ENCODE peak calls at places on chromosomes 7 and 10, in six cellular contexts. A, R, W, F, S and U are unnamed samples.

GRCh38 chr10:30701471-30702173 is 72.1 kb upstream of the LYZL2 start:
- DNase-seq in A (peak; percentile 68), R (peak; percentile 33), W (no peak), F (no peak), S (no peak), U (peak; percentile 50)

GRCh38 chr10:78588194-78588811 is 480.5 kb upstream of the ZMIZ1 start:
- DNase-seq in A (no peak), R (no peak), W (no peak), F (no peak), S (no peak), U (no peak)

GRCh38 chr7:128940494-128941322 is 3.0 kb downstream of the IRF5 start:
- DNase-seq in A (no peak), R (no peak), W (no peak), F (peak; percentile 88), S (no peak), U (no peak)

GRCh38 chr10:127872871-127873600 is 19.7 kb downstream of the CLRN3 start:
- DNase-seq in A (no peak), R (peak; percentile 81), W (no peak), F (no peak), S (no peak), U (no peak)

GRCh38 chr10:125062244-125063208 is 97.8 kb downstream of the CTBP2 start:
- DNase-seq in A (no peak), R (no peak), W (no peak), F (peak; percentile 82), S (no peak), U (no peak)

GRCh38 chr10:124602121-124602561 is 140.5 kb downstream of the LHPP start:
- DNase-seq in A (no peak), R (no peak), W (no peak), F (peak; percentile 58), S (no peak), U (no peak)

GRCh38 chr10:77837248-77837924 is 89.2 kb downstream of the DLG5 start:
- DNase-seq in A (peak; percentile 62), R (no peak), W (no peak), F (peak; percentile 63), S (no peak), U (no peak)

GRCh38 chr10:17169807-17170206 is 31.7 kb downstream of the TRDMT1 start:
- DNase-seq in A (no peak), R (no peak), W (no peak), F (no peak), S (no peak), U (no peak)

GRCh38 chr10:14056545-14057332 is 274.0 kb downstream of the FRMD4A start:
- DNase-seq in A (no peak), R (no peak), W (no peak), F (no peak), S (no peak), U (no peak)

GRCh38 chr10:80200259-80200658 is 5.1 kb downstream of the ANXA11 start:
- DNase-seq in A (no peak), R (no peak), W (no peak), F (no peak), S (no peak), U (no peak)

GRCh38 chr10:110508806-110509544 is 11.3 kb downstream of the DUSP5 start:
- DNase-seq in A (peak; percentile 87), R (no peak), W (no peak), F (no peak), S (no peak), U (no peak)

GRCh38 chr10:45500798-45501197 is 126.8 kb downstream of the ALOX5 start:
- DNase-seq in A (no peak), R (no peak), W (no peak), F (no peak), S (no peak), U (no peak)

GRCh38 chr10:30606313-30606712 is 23.2 kb downstream of the LYZL2 start:
- DNase-seq in A (no peak), R (no peak), W (no peak), F (no peak), S (no peak), U (no peak)

GRCh38 chr10:119724630-119725549 is 960 bp upstream of the INPP5F start:
- DNase-seq in A (no peak), R (peak; percentile 54), W (no peak), F (no peak), S (no peak), U (no peak)

GRCh38 chr10:132970641-132971438 is 28.5 kb upstream of the CFAP46 start:
- DNase-seq in A (no peak), R (no peak), W (no peak), F (peak; percentile 72), S (no peak), U (no peak)

GRCh38 chr7:128783143-128783799 is 7.7 kb upstream of the OPN1SW start:
- DNase-seq in A (peak; percentile 13), R (peak; percentile 21), W (no peak), F (peak; percentile 82), S (peak; percentile 8), U (no peak)

GRCh38 chr10:58415757-58416156 is 30.5 kb downstream of the TFAM start:
- DNase-seq in A (no peak), R (no peak), W (no peak), F (no peak), S (no peak), U (no peak)

GRCh38 chr10:96606216-96606615 is 19.4 kb upstream of the TM9SF3 start:
- DNase-seq in A (peak; percentile 93), R (peak; percentile 48), W (no peak), F (no peak), S (no peak), U (no peak)

GRCh38 chr7:79096361-79096805 is 357.1 kb downstream of the MAGI2 start:
- DNase-seq in A (peak; percentile 5), R (no peak), W (no peak), F (no peak), S (no peak), U (no peak)

GRCh38 chr7:93574646-93575554 is at the start of gene CALCR:
- DNase-seq in A (no peak), R (no peak), W (no peak), F (peak; percentile 86), S (no peak), U (no peak)

GRCh38 chr10:71454347-71454746 is 57.6 kb downstream of the CDH23 start:
- DNase-seq in A (peak; percentile 8), R (peak; percentile 28), W (no peak), F (no peak), S (no peak), U (no peak)